ENCODE peak calls at places on chromosomes 11 and 22, in six cellular contexts. Y is right lobe of liver, T is gastrocnemius medialis, E is heart right ventricle, C is adrenal gland, L is upper lobe of right lung. O is an unnamed sample.

GRCh38 chr22:27625769-27626674 is 175.5 kb downstream of the MN1 start:
- DNase-seq in L (no peak), E (no peak), T (no peak), Y (no peak), C (no peak), O (no peak)

GRCh38 chr22:24008022-24008283 is 2.7 kb upstream of the GSTT4 start:
- DNase-seq in L (no peak), E (no peak), T (no peak), C (no peak), Y (no peak), O (no peak)

GRCh38 chr11:22192289-22192641 is 620 bp upstream of the ANO5 start:
- DNase-seq in Y (peak; percentile 60), E (no peak), L (no peak), T (peak; percentile 47), C (no peak), O (no peak)

GRCh38 chr11:94599510-94599909 is 32.3 kb downstream of the PIWIL4 start:
- DNase-seq in C (no peak), E (no peak), L (no peak), Y (no peak), T (no peak), O (no peak)

GRCh38 chr11:133907216-133907615 is 49.6 kb downstream of the IGSF9B start:
- DNase-seq in T (no peak), E (no peak), L (peak; percentile 36), C (no peak), Y (peak; percentile 19), O (no peak)

GRCh38 chr11:8833568-8834275 is 77.3 kb upstream of the AKIP1 start:
- DNase-seq in E (no peak), C (no peak), L (no peak), Y (no peak), T (no peak), O (no peak)

GRCh38 chr11:65429069-65429681 is 6.6 kb downstream of the NEAT1 start:
- DNase-seq in Y (peak; percentile 48), L (no peak), E (no peak), T (no peak), C (peak; percentile 77), O (peak; percentile 51)

GRCh38 chr11:97414801-97415200 is 1025.0 kb downstream of the JRKL start:
- DNase-seq in L (no peak), Y (no peak), T (no peak), E (no peak), C (no peak), O (no peak)

GRCh38 chr22:48622891-48623545 is 1204.7 kb downstream of the BRD1 start:
- DNase-seq in Y (no peak), T (no peak), L (no peak), C (no peak), E (no peak), O (no peak)

GRCh38 chr22:25908212-25908611 is 166.2 kb downstream of the MYO18B start:
- DNase-seq in L (no peak), E (no peak), T (no peak), Y (no peak), C (no peak), O (no peak)

GRCh38 chr11:88604255-88604654 is 266.7 kb upstream of the CTSC start:
- DNase-seq in T (no peak), E (no peak), C (no peak), Y (no peak), L (no peak), O (no peak)

GRCh38 chr22:23152238-23153114 is 7.2 kb downstream of the RAB36 start:
- DNase-seq in T (no peak), C (no peak), Y (no peak), L (no peak), E (no peak), O (no peak)

GRCh38 chr11:95445746-95446333 is 214.8 kb upstream of the SESN3 start:
- DNase-seq in C (no peak), L (no peak), T (no peak), Y (no peak), E (no peak), O (no peak)

GRCh38 chr11:134527382-134528243 is 115.6 kb upstream of the B3GAT1 start:
- DNase-seq in T (no peak), E (no peak), Y (peak; percentile 21), C (peak; percentile 14), L (peak; percentile 39), O (peak; percentile 38)

GRCh38 chr11:75718406-75719088 is 909 bp downstream of the MOGAT2 start:
- DNase-seq in L (no peak), T (no peak), C (peak; percentile 30), E (no peak), Y (no peak), O (peak; percentile 65)

GRCh38 chr11:47269829-47270305 is at the start of gene MADD:
- DNase-seq in E (peak; percentile 91), C (peak; percentile 92), T (peak; percentile 89), Y (peak; percentile 91), L (peak; percentile 95), O (peak; percentile 70)

GRCh38 chr22:36977401-36977861 is 41.8 kb downstream of the TST start:
- DNase-seq in Y (peak; percentile 72), C (peak; percentile 71), T (peak; percentile 35), E (peak; percentile 63), L (peak; percentile 89), O (peak; percentile 17)

GRCh38 chr11:45176996-45177395 is 30.6 kb downstream of the PRDM11 start:
- DNase-seq in E (no peak), C (no peak), L (no peak), Y (no peak), T (no peak), O (no peak)

GRCh38 chr11:94732617-94733292 is 35.4 kb upstream of the AMOTL1 start:
- DNase-seq in T (peak; percentile 50), L (no peak), C (peak; percentile 85), Y (no peak), E (peak; percentile 56), O (no peak)

GRCh38 chr11:43933608-43934358 is 8.7 kb upstream of the C11orf96 start:
- DNase-seq in E (no peak), Y (no peak), C (peak; percentile 58), T (peak; percentile 60), L (no peak), O (no peak)

GRCh38 chr11:28529046-28529445 is 420.9 kb downstream of the METTL15 start:
- DNase-seq in E (no peak), T (no peak), Y (no peak), C (no peak), L (no peak), O (no peak)

GRCh38 chr22:35521358-35522264 is 19.0 kb upstream of the RASD2 start:
- DNase-seq in T (no peak), E (no peak), L (no peak), Y (no peak), C (no peak), O (no peak)

GRCh38 chr11:126352934-126353801 is 2.3 kb upstream of the ST3GAL4 start:
- DNase-seq in Y (no peak), C (no peak), T (no peak), L (no peak), E (no peak), O (no peak)

GRCh38 chr11:120211522-120212258 is 858 bp downstream of the OAF start:
- DNase-seq in E (no peak), T (no peak), L (no peak), C (no peak), Y (no peak), O (no peak)

GRCh38 chr11:60786811-60787567 is 1.9 kb downstream of the MS4A10 start:
- DNase-seq in E (peak; percentile 72), L (no peak), C (peak; percentile 80), T (peak; percentile 56), Y (no peak), O (no peak)

GRCh38 chr11:126978911-126979310 is 21.7 kb downstream of the KIRREL3 start:
- DNase-seq in C (no peak), Y (no peak), L (no peak), T (no peak), E (no peak), O (no peak)

GRCh38 chr11:35313066-35313765 is 106.1 kb downstream of the SLC1A2 start:
- DNase-seq in Y (no peak), C (no peak), L (no peak), E (no peak), T (peak; percentile 25), O (no peak)

GRCh38 chr22:11253000-11253511 is 4274.9 kb upstream of the OR11H1 start:
- DNase-seq in L (peak; percentile 46), Y (peak; percentile 39), T (no peak), C (no peak), E (peak; percentile 7), O (no peak)

GRCh38 chr11:26571861-26572654 is at the start of gene MUC15:
- DNase-seq in L (no peak), E (no peak), C (no peak), T (no peak), Y (no peak), O (peak; percentile 23)

DNA sequence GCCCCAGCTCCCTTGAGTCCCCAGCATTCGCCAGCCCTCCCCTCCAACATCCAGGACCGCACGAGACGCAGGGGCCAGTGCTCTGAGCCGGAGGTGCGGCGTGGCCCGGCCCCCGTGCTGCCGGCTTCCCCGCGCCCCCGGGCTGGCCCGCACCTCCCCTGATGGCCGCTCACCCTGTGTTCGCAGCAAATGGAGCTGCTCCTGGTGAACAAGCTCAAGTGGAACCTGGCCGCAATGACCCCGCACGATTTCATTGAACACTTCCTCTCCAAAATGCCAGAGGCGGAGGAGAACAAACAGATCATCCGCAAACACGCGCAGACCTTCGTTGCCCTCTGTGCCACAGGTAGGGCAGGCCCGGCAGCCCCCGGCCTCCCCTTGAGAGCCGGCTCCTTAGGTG is 2.7 kb downstream of the CCND1 start:
- DNase-seq in Y (no peak), T (no peak), E (no peak), L (no peak), C (peak; percentile 65), O (no peak)
- H3K4me1 ChIP-seq in Y (no peaks in the 10 kb centered on the region), T (peaks cover 34% of the 10 kb centered on the region), E (peaks cover 53% of the 10 kb centered on the region), L (peaks cover 32% of the 10 kb centered on the region), C (peaks cover 27% of the 10 kb centered on the region), O (peaks cover 34% of the 10 kb centered on the region)

GRCh38 chr11:87596176-87596575 is 558.4 kb downstream of the TMEM135 start:
- DNase-seq in C (no peak), Y (no peak), L (no peak), E (no peak), T (no peak), O (no peak)
- TF ChIP-seq CTCF in C (no peak), Y (no peak), L (no peak), E (no peak), T (no peak), O (no peak)

DNA sequence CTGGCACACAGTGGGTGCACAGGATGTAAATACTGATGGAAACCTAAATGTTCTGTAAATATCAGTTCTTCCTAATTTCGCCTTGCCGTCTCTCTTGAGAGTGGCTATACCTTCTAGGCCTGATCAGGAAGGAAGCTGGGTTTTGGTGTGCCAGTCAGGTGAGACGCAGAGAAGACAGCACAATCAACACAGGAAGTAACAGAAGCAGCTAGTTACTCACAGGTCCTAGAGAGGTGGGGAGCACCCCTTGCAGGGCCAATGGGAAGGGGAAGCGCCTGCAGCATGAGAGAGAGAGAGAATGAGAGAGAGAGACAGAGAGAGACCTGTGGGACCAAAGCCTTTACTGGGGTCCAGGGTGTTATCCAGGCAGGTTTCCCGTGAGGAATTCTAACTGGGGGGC is 80.8 kb downstream of the FBLN1 start:
- DNase-seq in E (no peak), Y (no peak), T (no peak), L (no peak), C (no peak), O (no peak)
- H3K4me1 ChIP-seq in E (no peaks in the 10 kb centered on the region), Y (no peaks in the 10 kb centered on the region), T (no peaks in the 10 kb centered on the region), L (peaks cover 15% of the 10 kb centered on the region), C (no peaks in the 10 kb centered on the region), O (no peaks in the 10 kb centered on the region)

GRCh38 chr11:132396318-132396717 is 1025.9 kb downstream of the NTM start:
- DNase-seq in C (no peak), Y (no peak), L (no peak), E (no peak), T (no peak), O (no peak)

GRCh38 chr11:132405728-132406127 is 1035.3 kb downstream of the NTM start:
- DNase-seq in L (no peak), C (no peak), T (no peak), E (no peak), Y (no peak), O (no peak)

GRCh38 chr11:132402056-132402684 is 1031.8 kb downstream of the NTM start:
- DNase-seq in E (peak; percentile 13), Y (peak; percentile 63), C (peak; percentile 56), L (no peak), T (no peak), O (no peak)
- TF ChIP-seq CTCF in E (peak; percentile 60), Y (peak; percentile 49), C (no peak), L (no peak), T (peak; percentile 32), O (no peak)

O was measured in prostate gland.